ENCODE peak calls at places on chromosomes 1 and 21, in four cellular contexts. One of them, this sample, is unnamed.

GRCh38 chr1:37474697-37475379 is 458 bp downstream of the ZC3H12A start:
- DNase-seq in nucleus accumbens: no peak
- DNase-seq in D341Med: peak
- DNase-seq in effector CD4-positive, alpha-beta T cell: peak
- DNase-seq in this sample: no peak

GRCh38 chr21:41762236-41762635 is 4.6 kb downstream of the RIPK4 start:
- DNase-seq in nucleus accumbens: no peak
- DNase-seq in D341Med: no peak
- DNase-seq in effector CD4-positive, alpha-beta T cell: no peak
- DNase-seq in this sample: no peak

GRCh38 chr1:33790577-33790976 is 73.3 kb upstream of the HMGB4 start:
- DNase-seq in nucleus accumbens: no peak
- DNase-seq in D341Med: no peak
- DNase-seq in effector CD4-positive, alpha-beta T cell: no peak
- DNase-seq in this sample: no peak

GRCh38 chr1:54052470-54052933 is 502 bp downstream of the TMEM59 start:
- DNase-seq in nucleus accumbens: no peak
- DNase-seq in D341Med: peak
- DNase-seq in effector CD4-positive, alpha-beta T cell: peak
- DNase-seq in this sample: no peak

GRCh38 chr21:38930838-38931237 is 125.1 kb downstream of the ETS2 start:
- DNase-seq in nucleus accumbens: no peak
- DNase-seq in D341Med: no peak
- DNase-seq in effector CD4-positive, alpha-beta T cell: no peak
- DNase-seq in this sample: no peak

GRCh38 chr1:22380024-22380785 is 71.4 kb upstream of the ZBTB40 start:
- DNase-seq in nucleus accumbens: no peak
- DNase-seq in D341Med: no peak
- DNase-seq in effector CD4-positive, alpha-beta T cell: no peak
- DNase-seq in this sample: no peak

GRCh38 chr1:60727553-60727952 is 354.8 kb upstream of the NFIA start:
- DNase-seq in nucleus accumbens: no peak
- DNase-seq in D341Med: no peak
- DNase-seq in effector CD4-positive, alpha-beta T cell: no peak
- DNase-seq in this sample: no peak

GRCh38 chr1:161229896-161230295 is 4.0 kb downstream of the TOMM40L start:
- DNase-seq in nucleus accumbens: no peak
- DNase-seq in D341Med: peak
- DNase-seq in effector CD4-positive, alpha-beta T cell: no peak
- DNase-seq in this sample: no peak

GRCh38 chr1:224438989-224439388 is 4.4 kb upstream of the WDR26 start:
- DNase-seq in nucleus accumbens: no peak
- DNase-seq in D341Med: no peak
- DNase-seq in effector CD4-positive, alpha-beta T cell: no peak
- DNase-seq in this sample: no peak

GRCh38 chr1:176515310-176515709 is 52.3 kb downstream of the PAPPA2 start:
- DNase-seq in nucleus accumbens: no peak
- DNase-seq in D341Med: no peak
- DNase-seq in effector CD4-positive, alpha-beta T cell: no peak
- DNase-seq in this sample: no peak

GRCh38 chr1:55015731-55016620 is 17.2 kb downstream of the BSND start:
- DNase-seq in nucleus accumbens: no peak
- DNase-seq in D341Med: no peak
- DNase-seq in effector CD4-positive, alpha-beta T cell: no peak
- DNase-seq in this sample: no peak

GRCh38 chr1:216742625-216743024 is 19.4 kb upstream of the ESRRG start:
- DNase-seq in nucleus accumbens: no peak
- DNase-seq in D341Med: no peak
- DNase-seq in effector CD4-positive, alpha-beta T cell: no peak
- DNase-seq in this sample: no peak

GRCh38 chr1:226738421-226738994 is 574 bp downstream of the ITPKB start:
- DNase-seq in nucleus accumbens: no peak
- DNase-seq in D341Med: peak
- DNase-seq in effector CD4-positive, alpha-beta T cell: no peak
- DNase-seq in this sample: peak

GRCh38 chr1:182206628-182207239 is 145.2 kb upstream of the ZNF648 start:
- DNase-seq in nucleus accumbens: no peak
- DNase-seq in D341Med: no peak
- DNase-seq in effector CD4-positive, alpha-beta T cell: no peak
- DNase-seq in this sample: no peak

GRCh38 chr1:147771216-147772125 is 11.1 kb upstream of the GJA5 start:
- DNase-seq in nucleus accumbens: no peak
- DNase-seq in D341Med: no peak
- DNase-seq in effector CD4-positive, alpha-beta T cell: no peak
- DNase-seq in this sample: no peak

GRCh38 chr1:109398343-109399225 is 866 bp upstream of the SORT1 start:
- DNase-seq in nucleus accumbens: no peak
- DNase-seq in D341Med: no peak
- DNase-seq in effector CD4-positive, alpha-beta T cell: no peak
- DNase-seq in this sample: no peak

GRCh38 chr21:45804809-45805313 is 161.3 kb downstream of the PCBP3 start:
- DNase-seq in nucleus accumbens: no peak
- DNase-seq in D341Med: peak
- DNase-seq in effector CD4-positive, alpha-beta T cell: no peak
- DNase-seq in this sample: no peak

GRCh38 chr1:233617025-233617424 is 3.1 kb downstream of the KCNK1 start:
- DNase-seq in nucleus accumbens: no peak
- DNase-seq in D341Med: no peak
- DNase-seq in effector CD4-positive, alpha-beta T cell: no peak
- DNase-seq in this sample: no peak

GRCh38 chr1:5734996-5735395 is 257.2 kb downstream of the NPHP4 start:
- DNase-seq in nucleus accumbens: no peak
- DNase-seq in D341Med: no peak
- DNase-seq in effector CD4-positive, alpha-beta T cell: no peak
- DNase-seq in this sample: no peak

GRCh38 chr1:231162300-231162969 is 577 bp downstream of the TRIM67 start:
- DNase-seq in nucleus accumbens: no peak
- DNase-seq in D341Med: peak
- DNase-seq in effector CD4-positive, alpha-beta T cell: no peak
- DNase-seq in this sample: no peak

GRCh38 chr1:174818951-174819350 is 180.8 kb upstream of the CACYBP start:
- DNase-seq in nucleus accumbens: no peak
- DNase-seq in D341Med: no peak
- DNase-seq in effector CD4-positive, alpha-beta T cell: no peak
- DNase-seq in this sample: no peak

GRCh38 chr21:29298348-29299045 is at the start of gene BACH1:
- DNase-seq in nucleus accumbens: peak
- DNase-seq in D341Med: peak
- DNase-seq in effector CD4-positive, alpha-beta T cell: peak
- DNase-seq in this sample: peak

GRCh38 chr1:4362314-4363044 is 291.9 kb upstream of the AJAP1 start:
- DNase-seq in nucleus accumbens: no peak
- DNase-seq in D341Med: no peak
- DNase-seq in effector CD4-positive, alpha-beta T cell: no peak
- DNase-seq in this sample: no peak

GRCh38 chr1:43405219-43405875 is 15.6 kb downstream of the SZT2 start:
- DNase-seq in nucleus accumbens: no peak
- DNase-seq in D341Med: no peak
- DNase-seq in effector CD4-positive, alpha-beta T cell: no peak
- DNase-seq in this sample: no peak

GRCh38 chr1:64228181-64228957 is 24.9 kb downstream of the UBE2U start:
- DNase-seq in nucleus accumbens: no peak
- DNase-seq in D341Med: no peak
- DNase-seq in effector CD4-positive, alpha-beta T cell: no peak
- DNase-seq in this sample: no peak

GRCh38 chr1:244735404-244735803 is 82.5 kb downstream of the DESI2 start:
- DNase-seq in nucleus accumbens: no peak
- DNase-seq in D341Med: no peak
- DNase-seq in effector CD4-positive, alpha-beta T cell: no peak
- DNase-seq in this sample: no peak

GRCh38 chr21:42484966-42485365 is 11.1 kb downstream of the RSPH1 start:
- DNase-seq in nucleus accumbens: no peak
- DNase-seq in D341Med: no peak
- DNase-seq in effector CD4-positive, alpha-beta T cell: no peak
- DNase-seq in this sample: no peak

GRCh38 chr1:160214481-160215140 is 9.4 kb downstream of the PEA15 start:
- DNase-seq in nucleus accumbens: no peak
- DNase-seq in D341Med: no peak
- DNase-seq in effector CD4-positive, alpha-beta T cell: no peak
- DNase-seq in this sample: no peak

GRCh38 chr1:29513357-29513756 is 277.0 kb downstream of the PTPRU start:
- DNase-seq in nucleus accumbens: no peak
- DNase-seq in D341Med: peak
- DNase-seq in effector CD4-positive, alpha-beta T cell: no peak
- DNase-seq in this sample: no peak

GRCh38 chr1:209607102-209607794 is 23.7 kb downstream of the CAMK1G start:
- DNase-seq in nucleus accumbens: no peak
- DNase-seq in D341Med: no peak
- DNase-seq in effector CD4-positive, alpha-beta T cell: no peak
- DNase-seq in this sample: no peak

GRCh38 chr1:22709227-22709626 is 1.4 kb upstream of the EPHB2 start:
- DNase-seq in nucleus accumbens: no peak
- DNase-seq in D341Med: no peak
- DNase-seq in effector CD4-positive, alpha-beta T cell: no peak
- DNase-seq in this sample: no peak

GRCh38 chr1:86423473-86423872 is 498 bp upstream of the CLCA2 start:
- DNase-seq in nucleus accumbens: no peak
- DNase-seq in D341Med: no peak
- DNase-seq in effector CD4-positive, alpha-beta T cell: no peak
- DNase-seq in this sample: no peak

GRCh38 chr1:161038523-161039153 is at the start of gene TSTD1:
- DNase-seq in nucleus accumbens: peak
- DNase-seq in D341Med: no peak
- DNase-seq in effector CD4-positive, alpha-beta T cell: peak
- DNase-seq in this sample: peak

GRCh38 chr1:38213720-38214367 is 167.3 kb upstream of the POU3F1 start:
- DNase-seq in nucleus accumbens: no peak
- DNase-seq in D341Med: no peak
- DNase-seq in effector CD4-positive, alpha-beta T cell: no peak
- DNase-seq in this sample: no peak

GRCh38 chr1:2074316-2074855 is 24.2 kb downstream of the PRKCZ start:
- DNase-seq in nucleus accumbens: no peak
- DNase-seq in D341Med: no peak
- DNase-seq in effector CD4-positive, alpha-beta T cell: no peak
- DNase-seq in this sample: no peak